ENCODE peak calls at places on chromosomes 13 and 19, in four cellular contexts. Y is H1, C is K562, D is GM12878. R is an unnamed sample.

GRCh38 chr13:30713133-30713532 is 22.2 kb upstream of the ALOX5AP start:
- DNase-seq in C (no peak), D (no peak), Y (no peak), R (no peak)

GRCh38 chr13:110006304-110006703 is 219.9 kb upstream of the IRS2 start:
- DNase-seq in Y (no peak), C (no peak), D (no peak), R (no peak)

GRCh38 chr13:50149932-50150331 is 134.7 kb downstream of the KCNRG start:
- DNase-seq in Y (no peak), C (peak; percentile 26), D (no peak), R (no peak)

GRCh38 chr19:19594371-19594770 is 24.1 kb downstream of the PBX4 start:
- DNase-seq in C (no peak), D (no peak), Y (no peak), R (no peak)

GRCh38 chr19:19004144-19004543 is 29.2 kb downstream of the SUGP2 start:
- DNase-seq in C (no peak), Y (no peak), D (no peak), R (no peak)

GRCh38 chr13:21673592-21674270 is 2.9 kb downstream of the FGF9 start:
- DNase-seq in C (peak; percentile 19), Y (no peak), D (no peak), R (no peak)

GRCh38 chr13:40589285-40590109 is 76.9 kb downstream of the FOXO1 start:
- DNase-seq in C (no peak), Y (no peak), D (peak; percentile 88), R (peak; percentile 56)

GRCh38 chr19:18929311-18929710 is 9.8 kb downstream of the DDX49 start:
- DNase-seq in D (no peak), C (no peak), Y (no peak), R (no peak)

GRCh38 chr13:67120872-67121531 is 109.1 kb downstream of the PCDH9 start:
- DNase-seq in Y (no peak), D (no peak), C (no peak), R (no peak)

GRCh38 chr19:55688422-55689218 is 13.6 kb downstream of the EPN1 start:
- DNase-seq in C (peak; percentile 60), D (no peak), Y (no peak), R (no peak)

GRCh38 chr13:38767506-38768265 is 80.8 kb downstream of the FREM2 start:
- DNase-seq in Y (no peak), C (no peak), D (no peak), R (no peak)

GRCh38 chr13:39892731-39893293 is 237.3 kb downstream of the COG6 start:
- DNase-seq in D (no peak), Y (no peak), C (no peak), R (no peak)

GRCh38 chr19:9913237-9914000 is 22.9 kb downstream of the OLFM2 start:
- DNase-seq in D (no peak), Y (no peak), C (peak; percentile 46), R (no peak)

GRCh38 chr19:48907671-48908070 is 7.6 kb downstream of the NUCB1 start:
- DNase-seq in Y (no peak), C (no peak), D (no peak), R (peak; percentile 83)

DNA sequence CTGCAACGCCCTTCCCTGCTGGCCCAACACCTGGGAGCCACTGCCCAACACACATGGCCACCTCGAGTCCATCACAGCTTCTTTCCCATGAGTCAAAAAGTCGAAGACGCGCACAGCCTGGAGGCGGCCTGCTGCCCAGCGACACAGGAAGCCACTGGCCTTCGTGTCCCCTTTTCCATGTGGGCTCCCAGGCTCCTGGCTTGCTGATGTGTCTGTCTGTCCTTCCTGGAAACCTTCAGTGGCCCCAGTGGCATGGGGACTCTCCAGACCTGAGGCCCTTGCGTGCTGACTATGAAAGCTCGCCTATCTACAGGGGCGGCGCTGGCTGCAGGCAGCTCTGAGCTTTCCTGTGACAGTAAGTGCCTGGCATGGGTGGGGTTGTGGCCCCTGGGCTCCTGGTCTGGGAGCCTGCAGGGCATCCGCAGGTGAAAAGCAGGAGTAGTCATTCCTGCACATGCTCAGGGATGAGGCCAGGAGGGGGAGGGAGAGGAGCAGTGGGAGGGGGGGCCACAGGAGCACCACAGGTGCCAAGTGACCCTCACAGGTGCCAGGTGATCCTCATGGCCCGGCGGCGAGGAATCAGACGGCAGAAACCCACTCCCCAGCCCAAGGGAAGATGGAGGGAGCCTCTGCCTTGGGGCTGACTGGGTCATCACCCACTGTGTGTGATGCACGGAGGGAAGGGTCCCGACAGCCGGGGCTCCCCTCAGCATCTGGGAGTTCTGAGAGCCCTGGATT is 27.5 kb downstream of the SH3GL1 start:
- DNase-seq in Y (no peak), C (no peak), D (no peak), R (no peak)
- TF ChIP-seq YY1 in Y (no peak), C (no peak), D (no peak), R (no peak)

GRCh38 chr13:112444001-112444311 is 67.8 kb downstream of the SPACA7 start:
- DNase-seq in Y (peak; percentile 64), C (peak; percentile 70), D (no peak), R (peak; percentile 44)

GRCh38 chr13:112444416-112445399 is 68.6 kb downstream of the SPACA7 start:
- DNase-seq in C (no peak), D (no peak), Y (no peak), R (no peak)

GRCh38 chr13:112442483-112443090 is 66.4 kb downstream of the SPACA7 start:
- DNase-seq in C (no peak), D (no peak), Y (no peak), R (no peak)

GRCh38 chr13:112441779-112442310 is 65.7 kb downstream of the SPACA7 start:
- DNase-seq in Y (no peak), C (no peak), D (no peak), R (no peak)

GRCh38 chr13:112443191-112444000 is 67.2 kb downstream of the SPACA7 start:
- DNase-seq in D (no peak), C (peak; percentile 28), Y (no peak), R (no peak)
- TF ChIP-seq CBX5 in D (no peak), C (no peak), Y (no peak), R (no peak)

DNA sequence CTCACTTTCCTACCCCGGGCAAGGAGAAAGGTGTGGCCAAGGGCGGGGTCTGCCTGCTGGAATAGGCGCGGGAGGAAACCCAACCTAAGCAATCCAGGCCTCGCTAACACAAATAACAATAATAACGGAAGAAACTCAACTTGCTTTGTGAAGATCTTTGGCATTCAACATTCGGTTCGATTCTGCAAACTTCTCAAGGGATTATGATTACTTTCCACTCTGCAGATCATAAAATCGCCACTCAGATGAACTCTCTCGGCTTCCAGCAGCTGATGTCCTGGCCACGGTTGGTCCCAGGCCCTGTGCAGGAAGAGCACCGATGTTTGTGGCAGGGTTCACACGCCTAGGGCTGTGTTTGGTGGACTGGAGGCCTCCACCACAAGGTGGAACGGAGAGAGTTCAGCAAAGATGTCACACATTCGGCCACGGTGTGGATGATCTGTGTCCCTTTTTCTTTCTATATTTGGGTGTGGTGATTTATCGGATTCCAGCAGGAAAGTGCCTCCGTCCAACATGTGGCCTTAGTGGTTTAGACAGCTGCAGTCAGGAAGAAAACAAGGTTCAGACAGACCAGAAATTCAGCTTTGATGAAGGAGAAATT is 420 bp upstream of the SHISA2 start:
- DNase-seq in D (no peak), C (no peak), Y (no peak), R (no peak)
- TF ChIP-seq YY1 in D (no peak), C (no peak), Y (no peak), R (no peak)

GRCh38 chr19:46631481-46631880 is 4.5 kb downstream of the GNG8 start:
- DNase-seq in D (no peak), Y (no peak), C (no peak), R (no peak)
- TF ChIP-seq CBX5 in D (no peak), Y (no peak), C (no peak), R (no peak)